ENCODE peak calls at places on chromosomes 16 and 17, in four cellular contexts. E is mucosa of gallbladder, K is glutamatergic neuron, M is skeletal muscle cell. R is an unnamed sample.

GRCh38 chr17:72976971-72977767 is 115.3 kb downstream of the SLC39A11 start:
- DNase-seq in M (peak; percentile 91), K (no peak), E (peak; percentile 28), R (no peak)

GRCh38 chr17:37614391-37614790 is 5.2 kb upstream of the SYNRG start:
- DNase-seq in M (peak; percentile 55), E (no peak), K (no peak), R (no peak)

GRCh38 chr16:11094075-11094593 is 149.8 kb downstream of the CLEC16A start:
- DNase-seq in K (no peak), E (no peak), M (no peak), R (no peak)

GRCh38 chr17:4551141-4551540 is 4.0 kb downstream of the MYBBP1A start:
- DNase-seq in E (no peak), M (no peak), K (no peak), R (no peak)

GRCh38 chr17:36812762-36813161 is 124.5 kb upstream of the LHX1 start:
- DNase-seq in K (no peak), M (no peak), E (no peak), R (no peak)

GRCh38 chr17:17419621-17420020 is 57.2 kb upstream of the MED9 start:
- DNase-seq in E (no peak), K (no peak), M (no peak), R (no peak)

GRCh38 chr16:65751622-65752598 is 614.6 kb upstream of the CDH5 start:
- DNase-seq in K (no peak), E (no peak), M (no peak), R (no peak)

GRCh38 chr17:82317394-82318168 is at the start of gene CD7:
- DNase-seq in K (peak; percentile 31), M (no peak), E (no peak), R (no peak)

GRCh38 chr17:337453-337852 is 15.2 kb downstream of the RPH3AL start:
- DNase-seq in E (no peak), K (no peak), M (no peak), R (no peak)

GRCh38 chr16:46688101-46688656 is 799 bp downstream of the VPS35 start:
- DNase-seq in E (peak; percentile 42), M (no peak), K (no peak), R (peak; percentile 53)

GRCh38 chr17:3845361-3845753 is 689 bp downstream of the NCBP3 start:
- DNase-seq in K (no peak), E (no peak), M (no peak), R (no peak)

GRCh38 chr16:21953541-21953902 is 361 bp downstream of the UQCRC2 start:
- DNase-seq in K (no peak), M (no peak), E (no peak), R (no peak)

GRCh38 chr17:29578626-29579485 is 10.4 kb downstream of the TP53I13 start:
- DNase-seq in K (no peak), E (no peak), M (no peak), R (no peak)

GRCh38 chr17:78919816-78920516 is 5.2 kb downstream of the TIMP2 start:
- DNase-seq in K (no peak), M (no peak), E (no peak), R (no peak)

GRCh38 chr17:15657868-15658775 is 26.0 kb downstream of the TRIM16 start:
- DNase-seq in M (no peak), K (no peak), E (no peak), R (no peak)

GRCh38 chr16:14186007-14186953 is 115.2 kb downstream of the MRTFB start:
- DNase-seq in M (peak; percentile 72), E (no peak), K (peak; percentile 28), R (no peak)

GRCh38 chr16:47886631-47887415 is 269.0 kb downstream of the ABCC12 start:
- DNase-seq in K (no peak), M (peak; percentile 20), E (no peak), R (no peak)

GRCh38 chr16:49330562-49331201 is 42.9 kb upstream of the C16orf78 start:
- DNase-seq in M (no peak), K (no peak), E (no peak), R (no peak)

GRCh38 chr17:81349397-81350319 is 45.6 kb upstream of the BAHCC1 start:
- DNase-seq in M (peak; percentile 48), K (peak; percentile 78), E (no peak), R (no peak)

GRCh38 chr17:51640108-51640622 is 379.8 kb downstream of the UTP18 start:
- DNase-seq in E (no peak), K (peak; percentile 27), M (no peak), R (no peak)

GRCh38 chr16:68387301-68387700 is 61.0 kb downstream of the SMPD3 start:
- DNase-seq in E (peak; percentile 34), M (no peak), K (no peak), R (peak; percentile 93)

GRCh38 chr16:68564367-68564985 is 25.4 kb downstream of the ZFP90 start:
- DNase-seq in E (no peak), K (no peak), M (no peak), R (no peak)

GRCh38 chr17:80352216-80352895 is 62.6 kb upstream of the ENDOV start:
- DNase-seq in K (no peak), E (no peak), M (no peak), R (no peak)

GRCh38 chr16:28136751-28137434 is 73.4 kb upstream of the GSG1L start:
- DNase-seq in K (no peak), E (no peak), M (no peak), R (no peak)

GRCh38 chr17:17966399-17966798 is 5.8 kb downstream of the TOM1L2 start:
- DNase-seq in K (no peak), M (no peak), E (no peak), R (no peak)

GRCh38 chr16:72850863-72851262 is 197.1 kb downstream of the ZFHX3 start:
- DNase-seq in M (no peak), K (no peak), E (no peak), R (no peak)

GRCh38 chr16:68658974-68659360 is 13.9 kb downstream of the CDH3 start:
- DNase-seq in M (no peak), E (no peak), K (no peak), R (no peak)

GRCh38 chr16:67441289-67441753 is 10.4 kb downstream of the HSD11B2 start:
- DNase-seq in E (peak; percentile 93), K (no peak), M (no peak), R (peak; percentile 96)